ENCODE peak calls at places on chromosomes 13 and 19, in ten cellular contexts. One of them, this sample, is unnamed.

GRCh38 chr19:588758-589692 is 656 bp upstream of the HCN2 start:
- DNase-seq in mucosa of descending colon: no peak
- DNase-seq in psoas muscle: no peak
- DNase-seq in H1: no peak
- DNase-seq in fibroblast of gingiva: no peak
- DNase-seq in cardiac muscle cell: no peak
- DNase-seq in esophagus muscularis mucosa: no peak
- DNase-seq in NCI-H1436: peak
- DNase-seq in RPMI8226: no peak
- DNase-seq in nephron progenitor cell: peak
- DNase-seq in this sample: no peak

GRCh38 chr13:111344471-111345191 is 24.2 kb downstream of the TEX29 start:
- DNase-seq in NCI-H1436: peak
- DNase-seq in esophagus muscularis mucosa: peak
- DNase-seq in psoas muscle: peak
- DNase-seq in nephron progenitor cell: peak
- DNase-seq in RPMI8226: peak
- DNase-seq in mucosa of descending colon: no peak
- DNase-seq in cardiac muscle cell: peak
- DNase-seq in fibroblast of gingiva: no peak
- DNase-seq in H1: peak
- DNase-seq in this sample: no peak

GRCh38 chr13:37014609-37015008 is 14.0 kb downstream of the EXOSC8 start:
- DNase-seq in nephron progenitor cell: no peak
- DNase-seq in NCI-H1436: no peak
- DNase-seq in cardiac muscle cell: peak
- DNase-seq in RPMI8226: no peak
- DNase-seq in H1: no peak
- DNase-seq in psoas muscle: no peak
- DNase-seq in fibroblast of gingiva: peak
- DNase-seq in mucosa of descending colon: no peak
- DNase-seq in esophagus muscularis mucosa: no peak
- DNase-seq in this sample: no peak

GRCh38 chr13:85277753-85278152 is 521.5 kb downstream of the SLITRK6 start:
- DNase-seq in nephron progenitor cell: no peak
- DNase-seq in psoas muscle: no peak
- DNase-seq in fibroblast of gingiva: no peak
- DNase-seq in esophagus muscularis mucosa: no peak
- DNase-seq in NCI-H1436: no peak
- DNase-seq in mucosa of descending colon: no peak
- DNase-seq in H1: no peak
- DNase-seq in RPMI8226: no peak
- DNase-seq in cardiac muscle cell: peak
- DNase-seq in this sample: no peak

GRCh38 chr19:2803486-2804155 is 16.0 kb upstream of the ZNF554 start:
- DNase-seq in esophagus muscularis mucosa: no peak
- DNase-seq in psoas muscle: no peak
- DNase-seq in nephron progenitor cell: no peak
- DNase-seq in cardiac muscle cell: no peak
- DNase-seq in RPMI8226: no peak
- DNase-seq in H1: no peak
- DNase-seq in NCI-H1436: no peak
- DNase-seq in mucosa of descending colon: no peak
- DNase-seq in fibroblast of gingiva: no peak
- DNase-seq in this sample: no peak

GRCh38 chr19:10086032-10086903 is at the start of gene SHFL:
- DNase-seq in H1: peak
- DNase-seq in nephron progenitor cell: peak
- DNase-seq in psoas muscle: peak
- DNase-seq in mucosa of descending colon: peak
- DNase-seq in fibroblast of gingiva: peak
- DNase-seq in RPMI8226: peak
- DNase-seq in esophagus muscularis mucosa: no peak
- DNase-seq in cardiac muscle cell: peak
- DNase-seq in NCI-H1436: peak
- DNase-seq in this sample: peak

GRCh38 chr13:34303346-34303745 is 485.4 kb downstream of the RFC3 start:
- DNase-seq in fibroblast of gingiva: no peak
- DNase-seq in nephron progenitor cell: no peak
- DNase-seq in esophagus muscularis mucosa: no peak
- DNase-seq in mucosa of descending colon: no peak
- DNase-seq in psoas muscle: no peak
- DNase-seq in NCI-H1436: no peak
- DNase-seq in H1: no peak
- DNase-seq in RPMI8226: no peak
- DNase-seq in cardiac muscle cell: no peak
- DNase-seq in this sample: no peak

GRCh38 chr19:38023245-38023644 is 116.2 kb downstream of the SIPA1L3 start:
- DNase-seq in RPMI8226: no peak
- DNase-seq in fibroblast of gingiva: no peak
- DNase-seq in esophagus muscularis mucosa: no peak
- DNase-seq in H1: no peak
- DNase-seq in mucosa of descending colon: no peak
- DNase-seq in NCI-H1436: no peak
- DNase-seq in cardiac muscle cell: peak
- DNase-seq in psoas muscle: no peak
- DNase-seq in nephron progenitor cell: no peak
- DNase-seq in this sample: no peak

GRCh38 chr13:35549481-35549880 is 73.0 kb upstream of the MAB21L1 start:
- DNase-seq in fibroblast of gingiva: peak
- DNase-seq in H1: no peak
- DNase-seq in mucosa of descending colon: no peak
- DNase-seq in nephron progenitor cell: no peak
- DNase-seq in esophagus muscularis mucosa: no peak
- DNase-seq in NCI-H1436: no peak
- DNase-seq in RPMI8226: no peak
- DNase-seq in psoas muscle: no peak
- DNase-seq in cardiac muscle cell: peak
- DNase-seq in this sample: no peak

GRCh38 chr19:1554968-1555801 is 12.9 kb downstream of the MEX3D start:
- DNase-seq in NCI-H1436: no peak
- DNase-seq in nephron progenitor cell: no peak
- DNase-seq in RPMI8226: no peak
- DNase-seq in fibroblast of gingiva: no peak
- DNase-seq in H1: no peak
- DNase-seq in cardiac muscle cell: no peak
- DNase-seq in esophagus muscularis mucosa: no peak
- DNase-seq in psoas muscle: no peak
- DNase-seq in mucosa of descending colon: no peak
- DNase-seq in this sample: no peak

GRCh38 chr13:24086642-24087041 is 73.9 kb upstream of the SPATA13 start:
- DNase-seq in fibroblast of gingiva: no peak
- DNase-seq in mucosa of descending colon: no peak
- DNase-seq in NCI-H1436: no peak
- DNase-seq in cardiac muscle cell: no peak
- DNase-seq in nephron progenitor cell: peak
- DNase-seq in esophagus muscularis mucosa: no peak
- DNase-seq in H1: no peak
- DNase-seq in psoas muscle: no peak
- DNase-seq in RPMI8226: no peak
- DNase-seq in this sample: no peak

GRCh38 chr19:35940078-35940775 is 4.1 kb downstream of the LRFN3 start:
- DNase-seq in nephron progenitor cell: no peak
- DNase-seq in RPMI8226: no peak
- DNase-seq in mucosa of descending colon: no peak
- DNase-seq in H1: no peak
- DNase-seq in esophagus muscularis mucosa: no peak
- DNase-seq in fibroblast of gingiva: no peak
- DNase-seq in cardiac muscle cell: no peak
- DNase-seq in psoas muscle: no peak
- DNase-seq in NCI-H1436: no peak
- DNase-seq in this sample: no peak

GRCh38 chr19:7337380-7338194 is 11.2 kb upstream of the ARHGEF18 start:
- DNase-seq in fibroblast of gingiva: no peak
- DNase-seq in psoas muscle: no peak
- DNase-seq in esophagus muscularis mucosa: no peak
- DNase-seq in H1: no peak
- DNase-seq in RPMI8226: peak
- DNase-seq in NCI-H1436: no peak
- DNase-seq in nephron progenitor cell: no peak
- DNase-seq in mucosa of descending colon: no peak
- DNase-seq in cardiac muscle cell: no peak
- DNase-seq in this sample: no peak

GRCh38 chr13:35874704-35875103 is 256.5 kb downstream of the DCLK1 start:
- DNase-seq in psoas muscle: peak
- DNase-seq in mucosa of descending colon: no peak
- DNase-seq in NCI-H1436: no peak
- DNase-seq in cardiac muscle cell: no peak
- DNase-seq in RPMI8226: no peak
- DNase-seq in esophagus muscularis mucosa: peak
- DNase-seq in H1: no peak
- DNase-seq in nephron progenitor cell: no peak
- DNase-seq in fibroblast of gingiva: no peak
- DNase-seq in this sample: no peak

GRCh38 chr13:78382946-78383542 is 220.3 kb downstream of the POU4F1 start:
- DNase-seq in RPMI8226: no peak
- DNase-seq in fibroblast of gingiva: no peak
- DNase-seq in esophagus muscularis mucosa: no peak
- DNase-seq in mucosa of descending colon: no peak
- DNase-seq in nephron progenitor cell: no peak
- DNase-seq in H1: no peak
- DNase-seq in NCI-H1436: no peak
- DNase-seq in psoas muscle: no peak
- DNase-seq in cardiac muscle cell: no peak
- DNase-seq in this sample: no peak

GRCh38 chr19:57321164-57321563 is 892 bp downstream of the ZNF543 start:
- DNase-seq in mucosa of descending colon: no peak
- DNase-seq in nephron progenitor cell: no peak
- DNase-seq in psoas muscle: no peak
- DNase-seq in esophagus muscularis mucosa: no peak
- DNase-seq in fibroblast of gingiva: no peak
- DNase-seq in NCI-H1436: no peak
- DNase-seq in H1: no peak
- DNase-seq in cardiac muscle cell: no peak
- DNase-seq in RPMI8226: no peak
- DNase-seq in this sample: no peak

GRCh38 chr13:40609972-40610726 is 56.3 kb downstream of the FOXO1 start:
- DNase-seq in cardiac muscle cell: no peak
- DNase-seq in mucosa of descending colon: no peak
- DNase-seq in H1: no peak
- DNase-seq in fibroblast of gingiva: no peak
- DNase-seq in psoas muscle: no peak
- DNase-seq in esophagus muscularis mucosa: peak
- DNase-seq in RPMI8226: no peak
- DNase-seq in NCI-H1436: no peak
- DNase-seq in nephron progenitor cell: no peak
- DNase-seq in this sample: no peak

GRCh38 chr19:19776206-19777008 is 43.5 kb upstream of the ZNF14 start:
- DNase-seq in RPMI8226: peak
- DNase-seq in esophagus muscularis mucosa: peak
- DNase-seq in cardiac muscle cell: peak
- DNase-seq in fibroblast of gingiva: peak
- DNase-seq in nephron progenitor cell: peak
- DNase-seq in NCI-H1436: peak
- DNase-seq in psoas muscle: peak
- DNase-seq in mucosa of descending colon: peak
- DNase-seq in H1: peak
- DNase-seq in this sample: peak

This sample was measured in CD4-positive, alpha-beta T cell.